ENCODE peak calls at places on chromosomes 13 and 19, in five cellular contexts. Q, A, W, R and P are unnamed samples.

GRCh38 chr19:52638601-52639000 is 446 bp upstream of the ZNF83 start:
- DNase-seq in R (peak), Q (peak), W (no peak), A (no peak), P (no peak)

GRCh38 chr19:1777149-1777548 is 23.8 kb downstream of the ONECUT3 start:
- DNase-seq in A (no peak), Q (no peak), R (no peak), W (no peak), P (no peak)

GRCh38 chr19:6528544-6529121 is 2.2 kb upstream of the TNFSF9 start:
- DNase-seq in W (peak), R (peak), A (no peak), Q (peak), P (no peak)

GRCh38 chr19:46147791-46148288 is at the start of gene IGFL2:
- DNase-seq in Q (no peak), A (no peak), R (no peak), W (no peak), P (no peak)

GRCh38 chr13:102367836-102368235 is 34.0 kb downstream of the FGF14 start:
- DNase-seq in R (no peak), Q (no peak), A (no peak), W (no peak), P (no peak)

GRCh38 chr13:27792393-27793218 is at the start of gene GSX1:
- DNase-seq in W (peak), Q (peak), A (peak), R (peak), P (no peak)

GRCh38 chr13:106492576-106493323 is 42.7 kb downstream of the EFNB2 start:
- DNase-seq in W (no peak), Q (no peak), A (no peak), R (no peak), P (no peak)

GRCh38 chr13:49821216-49821820 is 28.8 kb upstream of the KPNA3 start:
- DNase-seq in W (no peak), A (no peak), R (no peak), Q (no peak), P (no peak)

GRCh38 chr13:50365683-50366391 is 350.6 kb downstream of the KCNRG start:
- DNase-seq in R (peak), Q (no peak), A (no peak), W (peak), P (no peak)

GRCh38 chr13:100100115-100100879 is 11.4 kb downstream of the PCCA start:
- DNase-seq in A (no peak), R (no peak), W (no peak), Q (no peak), P (no peak)

GRCh38 chr19:7349961-7350711 is 1.4 kb downstream of the ARHGEF18 start:
- DNase-seq in W (no peak), R (peak), A (no peak), Q (peak), P (no peak)

GRCh38 chr13:67229438-67230242 is 496 bp downstream of the PCDH9 start:
- DNase-seq in W (no peak), Q (no peak), A (no peak), R (no peak), P (no peak)

GRCh38 chr13:73189365-73189764 is 130.6 kb downstream of the KLF5 start:
- DNase-seq in R (no peak), Q (no peak), W (no peak), A (no peak), P (no peak)

GRCh38 chr13:99496322-99497142 is 4.7 kb upstream of the TM9SF2 start:
- DNase-seq in Q (peak), W (peak), R (peak), A (no peak), P (no peak)

GRCh38 chr13:108961542-108962125 is 332.2 kb downstream of the MYO16 start:
- DNase-seq in A (no peak), Q (no peak), R (no peak), W (no peak), P (no peak)

GRCh38 chr13:29369060-29369743 is 226.3 kb downstream of the SLC7A1 start:
- DNase-seq in A (no peak), W (no peak), Q (no peak), R (no peak), P (no peak)

GRCh38 chr13:27053235-27053884 is 118.3 kb downstream of the USP12 start:
- DNase-seq in W (no peak), R (no peak), Q (no peak), A (no peak), P (no peak)

GRCh38 chr19:55118401-55118991 is 1.1 kb upstream of the PPP1R12C start:
- DNase-seq in Q (peak), W (peak), R (peak), A (peak), P (no peak)

GRCh38 chr19:13430790-13431582 is 75.3 kb downstream of the CACNA1A start:
- DNase-seq in R (peak), Q (peak), A (peak), W (peak), P (no peak)

GRCh38 chr19:42028304-42029216 is 34.5 kb upstream of the ATP1A3 start:
- DNase-seq in R (no peak), Q (no peak), W (no peak), A (peak), P (no peak)

GRCh38 chr13:102091231-102091630 is 310.6 kb downstream of the FGF14 start:
- DNase-seq in W (no peak), R (no peak), Q (no peak), A (peak), P (no peak)

GRCh38 chr19:28960986-28961705 is 251.8 kb downstream of the UQCRFS1 start:
- DNase-seq in A (no peak), R (no peak), W (no peak), Q (no peak), P (no peak)

GRCh38 chr19:56144816-56145215 is 3.7 kb downstream of the ZNF444 start:
- DNase-seq in A (no peak), Q (no peak), R (no peak), W (no peak), P (no peak)

GRCh38 chr19:16628984-16629691 is 1.1 kb upstream of the MED26 start:
- DNase-seq in A (no peak), R (peak), Q (no peak), W (peak), P (no peak)

GRCh38 chr19:1206733-1207301 is 1.2 kb downstream of the STK11 start:
- DNase-seq in Q (peak), A (no peak), W (no peak), R (peak), P (no peak)

GRCh38 chr13:97116754-97117153 is 105.4 kb upstream of the MBNL2 start:
- DNase-seq in R (no peak), W (peak), A (no peak), Q (no peak), P (no peak)

GRCh38 chr19:21335721-21336120 is 6.5 kb upstream of the ZNF708 start:
- DNase-seq in W (no peak), R (no peak), A (no peak), Q (no peak), P (no peak)

GRCh38 chr13:20798027-20798426 is 24.3 kb upstream of the EEF1AKMT1 start:
- DNase-seq in R (no peak), Q (no peak), A (no peak), W (no peak), P (no peak)

GRCh38 chr13:60267498-60268202 is 103.9 kb upstream of the DIAPH3 start:
- DNase-seq in A (peak), Q (no peak), W (peak), R (peak), P (no peak)

GRCh38 chr19:31597616-31598015 is 248.4 kb upstream of the TSHZ3 start:
- DNase-seq in A (no peak), W (no peak), R (no peak), Q (no peak), P (peak)

GRCh38 chr13:96525715-96526114 is 435.8 kb downstream of the HS6ST3 start:
- DNase-seq in Q (no peak), R (no peak), A (no peak), W (no peak), P (no peak)

GRCh38 chr19:13441810-13442512 is 64.3 kb downstream of the CACNA1A start:
- DNase-seq in R (peak), A (peak), W (no peak), Q (no peak), P (no peak)

GRCh38 chr19:29768166-29768565 is 43.6 kb upstream of the CCNE1 start:
- DNase-seq in Q (no peak), W (no peak), A (no peak), R (no peak), P (no peak)

GRCh38 chr13:106517151-106517847 is 18.2 kb downstream of the EFNB2 start:
- DNase-seq in Q (no peak), W (no peak), A (no peak), R (no peak), P (no peak)

DNA sequence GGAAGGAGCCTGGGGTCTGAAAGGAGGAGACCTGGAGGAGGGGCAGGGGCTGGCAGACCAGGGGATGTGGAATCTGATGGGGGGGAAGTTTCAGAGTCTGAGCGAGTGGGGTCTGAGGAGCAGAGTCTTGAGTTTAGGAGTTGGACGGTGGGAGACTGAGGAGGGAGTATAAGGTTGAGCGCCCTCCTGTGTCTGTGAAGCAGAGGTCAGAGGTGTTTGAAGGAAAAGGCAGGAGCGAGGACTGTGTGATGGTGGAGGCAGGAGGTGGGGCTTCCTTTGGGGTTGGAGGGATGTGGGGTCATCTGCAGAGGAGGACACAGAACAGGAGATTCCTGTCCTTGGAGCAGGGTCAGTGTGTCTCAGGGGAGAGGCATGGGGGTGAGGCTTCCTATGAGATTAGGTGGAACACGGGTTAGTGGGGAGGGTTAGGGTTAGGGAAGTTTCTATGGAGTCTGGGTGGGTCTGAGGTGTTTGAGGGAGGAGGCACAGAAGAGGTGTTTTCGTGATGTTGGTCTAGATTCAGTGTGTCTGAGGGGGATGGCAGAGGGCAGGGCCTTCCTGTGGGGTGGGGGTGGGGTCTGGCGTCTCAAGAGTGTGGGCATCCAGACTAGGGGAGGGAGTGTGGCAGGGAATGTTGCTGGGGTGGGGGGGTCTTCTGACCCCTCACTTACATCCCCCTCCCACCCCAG is 8.3 kb downstream of the RYR1 start:
- DNase-seq in Q (no peak), R (no peak), W (no peak), A (peak), P (no peak)
- TF ChIP-seq CTCF in Q (no peak), R (no peak), W (no peak), A (peak), P (no peak)

DNA sequence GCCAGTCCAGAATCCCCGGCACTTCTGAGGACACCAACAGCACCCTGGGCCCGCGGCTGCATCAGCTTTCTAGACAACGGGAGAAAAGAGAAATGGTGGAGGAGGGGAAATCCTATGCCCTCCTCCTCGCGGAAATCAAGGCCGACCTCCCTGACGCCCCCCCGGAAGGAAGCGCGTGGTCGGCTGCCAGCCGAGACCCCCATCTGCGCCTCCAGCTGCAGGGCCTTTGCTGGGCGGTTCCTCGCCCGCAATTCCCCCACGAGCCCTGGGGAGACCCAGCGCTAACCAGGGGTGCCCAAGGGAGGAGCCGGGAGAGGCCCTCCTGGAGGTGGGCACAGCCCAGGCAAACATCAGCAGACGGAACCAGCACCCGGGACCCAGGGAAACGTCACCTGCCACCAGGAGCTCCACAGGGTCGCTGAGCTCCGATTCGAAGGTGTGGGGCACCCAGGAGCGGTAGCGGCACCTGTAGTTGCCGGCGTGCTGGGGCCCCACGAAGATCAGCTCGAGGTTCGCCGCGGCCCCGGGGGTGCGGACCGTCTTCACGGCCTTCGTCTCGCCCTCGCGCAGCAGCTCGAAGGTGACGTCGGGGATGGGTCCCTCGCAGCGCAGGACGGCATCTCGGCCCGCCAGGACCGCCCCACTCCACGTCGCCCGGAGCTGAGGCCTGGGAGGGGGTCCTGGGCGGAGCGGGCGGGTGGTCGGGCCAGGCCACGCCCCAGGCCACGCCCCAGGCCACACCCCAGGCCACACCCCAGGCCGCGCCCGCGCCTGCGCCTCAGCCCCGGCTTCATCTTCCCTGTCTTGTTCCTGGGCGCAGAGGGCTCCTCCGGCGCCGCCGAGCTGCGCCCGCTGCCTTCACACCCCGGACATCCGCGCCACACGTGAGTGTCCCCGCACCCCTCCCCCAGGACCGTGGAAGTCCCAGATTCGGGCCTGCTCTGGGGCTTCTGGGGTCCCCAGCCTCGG is 6.0 kb downstream of the A1BG start:
- DNase-seq in Q (peak), R (peak), A (peak), W (peak), P (no peak)
- TF ChIP-seq POLR2AphosphoS5 in Q (peak), R (no peak), A (no peak), W (peak), P (peak)

GRCh38 chr13:40755082-40755755 is 15.8 kb downstream of the MRPS31 start:
- DNase-seq in W (no peak), A (no peak), R (peak), Q (no peak), P (no peak)

DNA sequence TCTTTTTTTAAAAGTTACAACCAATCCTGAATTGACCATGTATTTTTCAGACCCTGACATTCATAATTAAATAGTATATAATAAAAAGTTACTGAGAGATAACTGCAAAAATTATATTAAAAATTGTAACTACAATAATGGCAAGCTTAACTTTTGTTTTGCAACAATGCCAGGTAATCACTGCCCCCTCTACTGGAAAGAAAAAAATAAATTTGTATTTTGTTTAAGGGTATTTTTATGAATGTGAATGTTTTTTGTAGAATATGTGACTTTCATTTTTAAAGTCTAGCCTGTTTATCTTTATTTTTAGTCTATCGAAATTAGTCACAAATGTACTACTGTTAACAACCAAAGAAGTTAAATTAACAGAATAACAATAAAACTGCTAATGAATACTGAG is 21.7 kb downstream of the MRPS31 start:
- DNase-seq in R (no peak), W (no peak), Q (no peak), A (no peak), P (no peak)
- TF ChIP-seq CTCF in R (no peak), W (no peak), Q (no peak), A (no peak), P (no peak)

GRCh38 chr13:112963641-112964040 is 5.4 kb upstream of the MCF2L start:
- DNase-seq in A (no peak), R (peak), Q (peak), W (no peak), P (no peak)

GRCh38 chr13:112962911-112963625 is 5.9 kb upstream of the MCF2L start:
- DNase-seq in A (no peak), Q (peak), R (peak), W (no peak), P (no peak)

GRCh38 chr13:112965573-112966115 is 3.4 kb upstream of the MCF2L start:
- DNase-seq in R (peak), Q (peak), W (no peak), A (no peak), P (no peak)

GRCh38 chr13:112966776-112967175 is 2.2 kb upstream of the MCF2L start:
- DNase-seq in Q (peak), A (no peak), W (no peak), R (peak), P (no peak)

DNA sequence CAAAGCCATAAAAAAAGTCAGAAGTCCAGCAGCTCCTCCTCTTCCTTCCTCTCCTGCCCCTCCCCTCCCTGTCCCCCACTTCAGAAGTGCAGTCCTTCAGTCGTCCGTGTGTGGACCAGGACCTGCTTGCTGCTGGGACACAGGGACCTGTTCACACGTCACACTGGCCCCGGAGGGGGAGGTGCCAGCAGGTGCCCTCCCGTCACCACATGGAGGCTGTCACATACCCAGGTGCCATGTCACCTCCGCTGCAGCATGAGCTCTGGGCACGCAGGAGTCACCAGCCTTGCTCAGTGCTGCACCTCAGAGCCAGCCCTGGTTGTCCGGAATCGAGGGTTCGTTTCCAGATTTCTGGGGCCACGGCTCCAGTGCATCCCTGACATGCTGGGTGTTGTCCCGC is 3.9 kb upstream of the MCF2L start:
- DNase-seq in R (peak), A (no peak), W (no peak), Q (peak), P (no peak)
- TF ChIP-seq POLR2AphosphoS5 in R (no peak), A (no peak), W (peak), Q (peak), P (peak)